ENCODE peak calls at places on chromosomes 6 and 20, in eight cellular contexts. One of them, this sample, is unnamed.

GRCh38 chr20:38764563-38765355 is 16.5 kb downstream of the ACTR5 start:
- DNase-seq in transverse colon: no peak
- DNase-seq in body of pancreas: peak; percentile 82
- DNase-seq in esophagus squamous epithelium: no peak
- DNase-seq in testis: no peak
- DNase-seq in tibial nerve: no peak
- DNase-seq in upper lobe of left lung: no peak
- DNase-seq in A549: peak; percentile 86
- DNase-seq in this sample: peak; percentile 18

GRCh38 chr20:17640875-17641378 is 41.1 kb downstream of the RRBP1 start:
- DNase-seq in transverse colon: no peak
- DNase-seq in body of pancreas: no peak
- DNase-seq in esophagus squamous epithelium: no peak
- DNase-seq in testis: no peak
- DNase-seq in tibial nerve: no peak
- DNase-seq in upper lobe of left lung: no peak
- DNase-seq in A549: no peak
- DNase-seq in this sample: no peak

GRCh38 chr20:58372836-58373235 is 16.2 kb upstream of the VAPB start:
- DNase-seq in transverse colon: no peak
- DNase-seq in body of pancreas: no peak
- DNase-seq in esophagus squamous epithelium: no peak
- DNase-seq in testis: no peak
- DNase-seq in tibial nerve: no peak
- DNase-seq in upper lobe of left lung: no peak
- DNase-seq in A549: no peak
- DNase-seq in this sample: no peak

GRCh38 chr20:56111951-56112730 is 106.8 kb upstream of the CBLN4 start:
- DNase-seq in transverse colon: no peak
- DNase-seq in body of pancreas: no peak
- DNase-seq in esophagus squamous epithelium: no peak
- DNase-seq in testis: no peak
- DNase-seq in tibial nerve: no peak
- DNase-seq in upper lobe of left lung: no peak
- DNase-seq in A549: no peak
- DNase-seq in this sample: no peak

GRCh38 chr20:77231-77630 is 10.2 kb upstream of the DEFB125 start:
- DNase-seq in transverse colon: no peak
- DNase-seq in body of pancreas: no peak
- DNase-seq in esophagus squamous epithelium: no peak
- DNase-seq in testis: no peak
- DNase-seq in tibial nerve: no peak
- DNase-seq in upper lobe of left lung: no peak
- DNase-seq in A549: no peak
- DNase-seq in this sample: no peak

GRCh38 chr6:46661500-46661899 is 8.7 kb downstream of the SLC25A27 start:
- DNase-seq in transverse colon: no peak
- DNase-seq in body of pancreas: no peak
- DNase-seq in esophagus squamous epithelium: no peak
- DNase-seq in testis: no peak
- DNase-seq in tibial nerve: no peak
- DNase-seq in upper lobe of left lung: no peak
- DNase-seq in A549: no peak
- DNase-seq in this sample: no peak

GRCh38 chr6:25346064-25346463 is 66.9 kb downstream of the CARMIL1 start:
- DNase-seq in transverse colon: no peak
- DNase-seq in body of pancreas: no peak
- DNase-seq in esophagus squamous epithelium: no peak
- DNase-seq in testis: no peak
- DNase-seq in tibial nerve: no peak
- DNase-seq in upper lobe of left lung: peak; percentile 26
- DNase-seq in A549: no peak
- DNase-seq in this sample: no peak

GRCh38 chr20:4297141-4297826 is 281.9 kb upstream of the RNF24 start:
- DNase-seq in transverse colon: no peak
- DNase-seq in body of pancreas: no peak
- DNase-seq in esophagus squamous epithelium: no peak
- DNase-seq in testis: peak; percentile 23
- DNase-seq in tibial nerve: no peak
- DNase-seq in upper lobe of left lung: peak; percentile 22
- DNase-seq in A549: no peak
- DNase-seq in this sample: peak; percentile 39

GRCh38 chr6:107820571-107821261 is 3.4 kb downstream of the SCML4 start:
- DNase-seq in transverse colon: no peak
- DNase-seq in body of pancreas: no peak
- DNase-seq in esophagus squamous epithelium: no peak
- DNase-seq in testis: no peak
- DNase-seq in tibial nerve: no peak
- DNase-seq in upper lobe of left lung: no peak
- DNase-seq in A549: no peak
- DNase-seq in this sample: no peak

GRCh38 chr6:21615504-21615903 is 22.0 kb downstream of the SOX4 start:
- DNase-seq in transverse colon: no peak
- DNase-seq in body of pancreas: no peak
- DNase-seq in esophagus squamous epithelium: no peak
- DNase-seq in testis: no peak
- DNase-seq in tibial nerve: no peak
- DNase-seq in upper lobe of left lung: no peak
- DNase-seq in A549: no peak
- DNase-seq in this sample: no peak

GRCh38 chr6:76881414-76881813 is 581.9 kb downstream of the HTR1B start:
- DNase-seq in transverse colon: no peak
- DNase-seq in body of pancreas: no peak
- DNase-seq in esophagus squamous epithelium: no peak
- DNase-seq in testis: no peak
- DNase-seq in tibial nerve: no peak
- DNase-seq in upper lobe of left lung: no peak
- DNase-seq in A549: no peak
- DNase-seq in this sample: no peak

GRCh38 chr20:14790771-14791517 is 453.5 kb upstream of the FLRT3 start:
- DNase-seq in transverse colon: no peak
- DNase-seq in body of pancreas: peak; percentile 28
- DNase-seq in esophagus squamous epithelium: no peak
- DNase-seq in testis: no peak
- DNase-seq in tibial nerve: no peak
- DNase-seq in upper lobe of left lung: no peak
- DNase-seq in A549: no peak
- DNase-seq in this sample: no peak

GRCh38 chr6:116397960-116398359 is 27.2 kb downstream of the DSE start:
- DNase-seq in transverse colon: no peak
- DNase-seq in body of pancreas: no peak
- DNase-seq in esophagus squamous epithelium: no peak
- DNase-seq in testis: no peak
- DNase-seq in tibial nerve: no peak
- DNase-seq in upper lobe of left lung: no peak
- DNase-seq in A549: no peak
- DNase-seq in this sample: no peak

GRCh38 chr6:137033828-137034227 is 10.9 kb downstream of the IL20RA start:
- DNase-seq in transverse colon: no peak
- DNase-seq in body of pancreas: no peak
- DNase-seq in esophagus squamous epithelium: no peak
- DNase-seq in testis: no peak
- DNase-seq in tibial nerve: no peak
- DNase-seq in upper lobe of left lung: peak; percentile 24
- DNase-seq in A549: no peak
- DNase-seq in this sample: no peak

GRCh38 chr20:34927736-34928135 is 27.9 kb downstream of the GSS start:
- DNase-seq in transverse colon: no peak
- DNase-seq in body of pancreas: no peak
- DNase-seq in esophagus squamous epithelium: no peak
- DNase-seq in testis: no peak
- DNase-seq in tibial nerve: no peak
- DNase-seq in upper lobe of left lung: no peak
- DNase-seq in A549: no peak
- DNase-seq in this sample: no peak

GRCh38 chr6:137123078-137123477 is 50.4 kb downstream of the IL22RA2 start:
- DNase-seq in transverse colon: no peak
- DNase-seq in body of pancreas: no peak
- DNase-seq in esophagus squamous epithelium: no peak
- DNase-seq in testis: no peak
- DNase-seq in tibial nerve: no peak
- DNase-seq in upper lobe of left lung: no peak
- DNase-seq in A549: no peak
- DNase-seq in this sample: no peak

GRCh38 chr6:17015551-17016381 is 86.1 kb upstream of the STMND1 start:
- DNase-seq in transverse colon: peak; percentile 16
- DNase-seq in body of pancreas: no peak
- DNase-seq in esophagus squamous epithelium: no peak
- DNase-seq in testis: peak; percentile 89
- DNase-seq in tibial nerve: no peak
- DNase-seq in upper lobe of left lung: peak; percentile 50
- DNase-seq in A549: no peak
- DNase-seq in this sample: no peak

GRCh38 chr6:11411592-11411991 is 126.0 kb upstream of the TMEM170B start:
- DNase-seq in transverse colon: no peak
- DNase-seq in body of pancreas: no peak
- DNase-seq in esophagus squamous epithelium: no peak
- DNase-seq in testis: no peak
- DNase-seq in tibial nerve: no peak
- DNase-seq in upper lobe of left lung: no peak
- DNase-seq in A549: no peak
- DNase-seq in this sample: no peak

GRCh38 chr6:88899569-88900316 is 63.7 kb downstream of the RNGTT start:
- DNase-seq in transverse colon: no peak
- DNase-seq in body of pancreas: no peak
- DNase-seq in esophagus squamous epithelium: no peak
- DNase-seq in testis: no peak
- DNase-seq in tibial nerve: no peak
- DNase-seq in upper lobe of left lung: no peak
- DNase-seq in A549: no peak
- DNase-seq in this sample: no peak

GRCh38 chr6:155185544-155185943 is 78.3 kb upstream of the CLDN20 start:
- DNase-seq in transverse colon: peak; percentile 52
- DNase-seq in body of pancreas: no peak
- DNase-seq in esophagus squamous epithelium: no peak
- DNase-seq in testis: no peak
- DNase-seq in tibial nerve: no peak
- DNase-seq in upper lobe of left lung: no peak
- DNase-seq in A549: peak; percentile 25
- DNase-seq in this sample: no peak

GRCh38 chr6:151502499-151502898 is 8.7 kb downstream of the CCDC170 start:
- DNase-seq in transverse colon: no peak
- DNase-seq in body of pancreas: no peak
- DNase-seq in esophagus squamous epithelium: no peak
- DNase-seq in testis: no peak
- DNase-seq in tibial nerve: no peak
- DNase-seq in upper lobe of left lung: no peak
- DNase-seq in A549: peak; percentile 8
- DNase-seq in this sample: no peak

DNA sequence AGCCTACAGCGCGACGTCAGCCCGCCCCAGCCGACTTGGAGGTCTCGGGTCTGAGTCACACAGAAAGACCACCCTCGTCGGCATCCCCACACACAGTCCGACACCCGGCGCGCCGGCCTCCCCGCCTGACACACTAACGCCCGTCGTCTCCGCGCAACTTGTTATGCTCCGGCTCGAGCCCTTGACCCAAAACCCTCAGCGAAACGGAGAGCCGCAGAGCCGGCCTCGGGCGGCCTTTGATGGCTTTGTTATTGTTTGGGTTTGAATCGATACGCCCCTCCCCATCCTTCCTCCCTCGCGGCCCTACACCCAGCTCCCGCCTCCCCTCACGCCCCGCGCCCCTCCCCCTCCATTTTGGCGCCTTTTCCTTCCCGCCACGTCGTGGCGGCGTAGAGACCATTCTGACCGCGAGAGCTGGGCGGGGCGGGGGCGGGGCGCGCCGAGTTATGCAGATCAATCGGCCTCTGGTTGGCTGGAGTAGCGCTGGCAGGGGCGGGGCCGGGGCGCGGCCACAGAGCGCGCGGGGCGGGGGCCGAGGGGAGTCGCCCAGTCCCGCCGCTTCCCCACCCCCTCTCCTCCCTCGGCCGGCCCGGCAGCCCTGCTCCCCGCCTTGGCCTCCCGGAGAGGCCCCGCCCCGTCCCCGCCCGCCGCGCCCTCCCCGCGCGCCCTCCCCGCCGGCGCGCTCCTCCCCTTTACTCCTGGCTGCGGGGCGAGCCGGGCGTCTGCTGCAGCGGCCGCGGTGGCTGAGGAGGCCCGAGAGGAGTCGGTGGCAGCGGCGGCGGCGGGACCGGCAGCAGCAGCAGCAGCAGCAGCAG is at the start of gene PIM1:
- DNase-seq in transverse colon: peak; percentile 99
- DNase-seq in body of pancreas: peak; percentile 99
- DNase-seq in esophagus squamous epithelium: peak; percentile 95
- DNase-seq in testis: peak; percentile 100
- DNase-seq in tibial nerve: peak; percentile 99
- DNase-seq in upper lobe of left lung: peak; percentile 99
- DNase-seq in A549: peak; percentile 85
- DNase-seq in this sample: peak; percentile 99
- TF ChIP-seq POLR2A in transverse colon: peak; percentile 60
- TF ChIP-seq POLR2A in body of pancreas: peak; percentile 76
- TF ChIP-seq POLR2A in esophagus squamous epithelium: peak; percentile 97
- TF ChIP-seq POLR2A in testis: no peak
- TF ChIP-seq POLR2A in tibial nerve: peak; percentile 44
- TF ChIP-seq POLR2A in upper lobe of left lung: peak; percentile 98
- TF ChIP-seq POLR2A in A549: peak; percentile 56
- TF ChIP-seq POLR2A in this sample: no peak

GRCh38 chr6:7803219-7803618 is 77.3 kb downstream of the BMP6 start:
- DNase-seq in transverse colon: no peak
- DNase-seq in body of pancreas: no peak
- DNase-seq in esophagus squamous epithelium: no peak
- DNase-seq in testis: no peak
- DNase-seq in tibial nerve: no peak
- DNase-seq in upper lobe of left lung: no peak
- DNase-seq in A549: no peak
- DNase-seq in this sample: no peak
- TF ChIP-seq CTCF in transverse colon: no peak
- TF ChIP-seq CTCF in body of pancreas: no peak
- TF ChIP-seq CTCF in esophagus squamous epithelium: no peak
- TF ChIP-seq CTCF in testis: no peak
- TF ChIP-seq CTCF in tibial nerve: no peak
- TF ChIP-seq CTCF in upper lobe of left lung: no peak
- TF ChIP-seq CTCF in A549: no peak
- TF ChIP-seq CTCF in this sample: no peak

GRCh38 chr6:117817992-117818391 is 89.1 kb upstream of the SLC35F1 start:
- DNase-seq in transverse colon: no peak
- DNase-seq in body of pancreas: no peak
- DNase-seq in esophagus squamous epithelium: no peak
- DNase-seq in testis: no peak
- DNase-seq in tibial nerve: no peak
- DNase-seq in upper lobe of left lung: no peak
- DNase-seq in A549: no peak
- DNase-seq in this sample: no peak
- H3K4me3 ChIP-seq in transverse colon: no peak overlapping the region
- H3K4me3 ChIP-seq in body of pancreas: no peak overlapping the region
- H3K4me3 ChIP-seq in esophagus squamous epithelium: no peak overlapping the region
- H3K4me3 ChIP-seq in testis: no peak overlapping the region
- H3K4me3 ChIP-seq in tibial nerve: no peak overlapping the region
- H3K4me3 ChIP-seq in upper lobe of left lung: no peak overlapping the region
- H3K4me3 ChIP-seq in A549: no peak overlapping the region
- H3K4me3 ChIP-seq in this sample: no peak overlapping the region

DNA sequence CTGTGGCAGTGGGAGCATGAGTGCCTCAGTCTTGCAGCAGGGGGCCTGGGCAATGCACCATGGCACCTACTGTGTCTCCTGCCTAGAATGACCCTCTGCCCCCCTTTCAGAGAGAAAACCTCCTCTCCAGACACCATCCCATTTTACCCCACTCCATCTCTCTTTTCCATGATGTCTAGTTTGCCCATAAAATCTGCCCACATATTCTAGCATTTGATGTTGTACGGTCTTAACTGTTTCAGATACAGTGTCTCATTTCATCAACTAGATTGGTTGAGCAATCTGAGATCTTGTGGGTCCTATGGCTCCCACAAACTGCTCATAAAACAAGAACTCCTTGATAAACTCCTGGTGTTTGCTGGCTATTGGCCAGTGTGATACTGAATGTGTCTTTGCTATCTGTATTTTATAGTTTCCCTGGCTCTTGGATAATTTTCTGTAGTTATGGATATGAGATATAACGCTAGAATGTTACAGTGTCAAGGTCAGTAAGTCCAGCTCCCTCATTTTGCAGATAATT is 8.1 kb downstream of the PNPLA1 start:
- DNase-seq in transverse colon: no peak
- DNase-seq in body of pancreas: no peak
- DNase-seq in esophagus squamous epithelium: no peak
- DNase-seq in testis: peak; percentile 88
- DNase-seq in tibial nerve: no peak
- DNase-seq in upper lobe of left lung: no peak
- DNase-seq in A549: no peak
- DNase-seq in this sample: no peak
- TF ChIP-seq POLR2A in transverse colon: no peak
- TF ChIP-seq POLR2A in body of pancreas: no peak
- TF ChIP-seq POLR2A in esophagus squamous epithelium: no peak
- TF ChIP-seq POLR2A in testis: no peak
- TF ChIP-seq POLR2A in tibial nerve: no peak
- TF ChIP-seq POLR2A in upper lobe of left lung: no peak
- TF ChIP-seq POLR2A in A549: no peak
- TF ChIP-seq POLR2A in this sample: no peak

This sample was measured in lower leg skin.